ENCODE peak calls at places on chromosomes 5 and 9, in nine cellular contexts. J is GM04504; H is fibroblast of mammary gland; Z is foreskin keratinocyte; U is body of pancreas; A is stimulated activated CD8-positive, alpha-beta memory T cell treated with anti-CD3 and anti-CD28 coated beads, Interleukin-15, amount 100 ng/mL, for 1 hour; G is NCI-H774; T is neural progenitor cell; M is ovary. I is an unnamed sample.

GRCh38 chr9:135752281-135753204 is 50.6 kb downstream of the KCNT1 start:
- DNase-seq in U (no peak), A (no peak), M (no peak), H (no peak), G (no peak), J (no peak), Z (no peak), T (no peak), I (no peak)

GRCh38 chr5:84381501-84382362 is 2.9 kb downstream of the EDIL3 start:
- DNase-seq in T (no peak), U (no peak), Z (no peak), M (no peak), J (no peak), G (peak), H (no peak), A (no peak), I (peak)

GRCh38 chr9:114953917-114954316 is 23.5 kb upstream of the TNFSF8 start:
- DNase-seq in T (no peak), M (no peak), H (peak), G (no peak), J (peak), U (peak), A (no peak), Z (peak), I (no peak)

GRCh38 chr5:144436007-144436406 is 265.3 kb downstream of the KCTD16 start:
- DNase-seq in U (no peak), A (no peak), J (no peak), Z (no peak), H (no peak), G (peak), M (no peak), T (no peak), I (no peak)

GRCh38 chr5:109825450-109825849 is 135.7 kb downstream of the MAN2A1 start:
- DNase-seq in J (no peak), T (no peak), Z (no peak), G (no peak), H (no peak), M (no peak), A (no peak), U (no peak), I (no peak)

GRCh38 chr9:69104830-69105527 is 69.1 kb upstream of the TJP2 start:
- DNase-seq in U (peak), M (no peak), T (no peak), Z (peak), J (no peak), H (no peak), A (no peak), G (peak), I (peak)

GRCh38 chr5:1787472-1788047 is 12.1 kb downstream of the MRPL36 start:
- DNase-seq in A (no peak), Z (no peak), J (no peak), H (no peak), U (peak), T (no peak), M (peak), G (no peak), I (no peak)

GRCh38 chr9:104836767-104837166 is 72.8 kb downstream of the NIPSNAP3B start:
- DNase-seq in Z (no peak), U (peak), T (no peak), A (no peak), M (no peak), H (no peak), J (no peak), G (no peak), I (no peak)

GRCh38 chr9:34628656-34629491 is at the start of gene ARID3C:
- DNase-seq in Z (no peak), T (peak), M (peak), G (peak), J (no peak), A (no peak), H (no peak), U (peak), I (no peak)

GRCh38 chr9:87587356-87587745 is 89.7 kb downstream of the DAPK1 start:
- DNase-seq in J (no peak), H (no peak), M (no peak), U (no peak), A (no peak), G (no peak), Z (no peak), T (no peak), I (no peak)